ENCODE peak calls at places on chromosomes 3 and 15, in ten cellular contexts. R is sigmoid colon, T is GM12878, S is cardiac fibroblast, G is psoas muscle, Q is body of pancreas, A is A673, F is A549, E is heart right ventricle, W is choroid plexus epithelial cell. O is an unnamed sample.
A peak's percentile ranks its signal among the peaks of the same experiment; 100 is the strongest.

GRCh38 chr3:24829011-24829581 is 334.4 kb upstream of the THRB start:
- DNase-seq in T (no peak), S (no peak), W (peak; percentile 5), G (peak; percentile 47), E (peak; percentile 55), Q (peak; percentile 50), A (peak; percentile 15), R (peak; percentile 71), F (peak; percentile 31), O (peak; percentile 79)

GRCh38 chr3:44721231-44722102 is 8.0 kb upstream of the ZNF501 start:
- DNase-seq in T (no peak), S (peak; percentile 33), R (no peak), A (no peak), G (no peak), W (peak; percentile 24), Q (no peak), F (no peak), E (no peak), O (no peak)

GRCh38 chr15:80849308-80849707 is 70.1 kb downstream of the CEMIP start:
- DNase-seq in F (peak; percentile 55), W (peak; percentile 87), Q (peak; percentile 26), A (no peak), T (no peak), R (no peak), S (peak; percentile 87), G (peak; percentile 36), E (no peak), O (peak; percentile 75)

GRCh38 chr3:127833281-127834032 is 11.1 kb upstream of the MGLL start:
- DNase-seq in Q (no peak), T (no peak), G (no peak), E (no peak), R (no peak), F (no peak), S (peak; percentile 16), W (no peak), A (no peak), O (no peak)

GRCh38 chr15:95995375-95996168 is 334.9 kb upstream of the NR2F2 start:
- DNase-seq in G (no peak), F (no peak), A (no peak), T (no peak), Q (no peak), W (no peak), S (peak; percentile 45), R (no peak), E (no peak), O (no peak)

GRCh38 chr3:17065881-17066280 is 181.1 kb downstream of the PLCL2 start:
- DNase-seq in G (no peak), A (peak; percentile 41), R (no peak), W (peak; percentile 60), Q (no peak), S (no peak), F (no peak), E (no peak), T (no peak), O (no peak)

GRCh38 chr3:89180334-89180733 is 72.9 kb downstream of the EPHA3 start:
- DNase-seq in Q (no peak), A (no peak), F (no peak), T (no peak), W (peak; percentile 33), G (no peak), S (peak; percentile 5), E (no peak), R (no peak), O (no peak)

GRCh38 chr3:108818404-108818803 is 4.2 kb upstream of the TRAT1 start:
- DNase-seq in W (peak; percentile 30), S (peak; percentile 1), R (no peak), E (no peak), A (peak; percentile 75), G (no peak), Q (peak; percentile 40), F (no peak), T (no peak), O (peak; percentile 53)

GRCh38 chr3:10936686-10937085 is 55.9 kb upstream of the SLC6A1 start:
- DNase-seq in W (no peak), A (no peak), T (no peak), Q (no peak), E (no peak), G (no peak), S (no peak), R (no peak), F (no peak), O (no peak)

GRCh38 chr3:25257026-25257425 is 171.0 kb upstream of the RARB start:
- DNase-seq in W (peak; percentile 67), Q (no peak), S (peak; percentile 48), G (no peak), E (no peak), F (no peak), R (no peak), T (no peak), A (no peak), O (no peak)

GRCh38 chr15:31387101-31387482 is 60.5 kb downstream of the KLF13 start:
- DNase-seq in G (no peak), R (no peak), Q (no peak), F (no peak), E (no peak), T (no peak), S (no peak), A (no peak), W (no peak), O (no peak)

GRCh38 chr3:9195390-9195789 is 54.1 kb downstream of the SRGAP3 start:
- DNase-seq in S (no peak), W (no peak), F (no peak), G (no peak), Q (no peak), R (peak; percentile 26), E (no peak), A (no peak), T (no peak), O (no peak)

GRCh38 chr3:61060421-61060861 is 190.8 kb downstream of the FHIT start:
- DNase-seq in S (no peak), W (no peak), F (no peak), Q (no peak), E (no peak), R (no peak), G (no peak), A (no peak), T (no peak), O (no peak)

GRCh38 chr3:18389108-18389733 is 35.9 kb downstream of the SATB1 start:
- DNase-seq in T (no peak), G (no peak), Q (peak; percentile 5), A (peak; percentile 24), S (peak; percentile 44), R (no peak), E (no peak), F (no peak), W (peak; percentile 22), O (peak; percentile 38)
- TF ChIP-seq CTCF in T (peak; percentile 43), G (peak; percentile 58), Q (peak; percentile 45), A (peak; percentile 68), S (peak; percentile 53), R (no peak), E (peak; percentile 44), F (peak; percentile 74), W (peak; percentile 63), O (peak; percentile 31)

GRCh38 chr3:194009892-194010533 is 125.9 kb upstream of the HES1 start:
- DNase-seq in A (no peak), E (no peak), S (no peak), Q (peak; percentile 29), T (no peak), R (no peak), F (no peak), G (no peak), W (no peak), O (peak; percentile 34)

GRCh38 chr3:194009019-194009418 is 126.9 kb upstream of the HES1 start:
- DNase-seq in A (no peak), F (no peak), Q (no peak), G (no peak), W (no peak), E (no peak), T (no peak), S (no peak), R (no peak), O (no peak)

GRCh38 chr3:194003128-194004057 is 132.6 kb upstream of the HES1 start:
- DNase-seq in T (peak; percentile 11), E (peak; percentile 92), A (peak; percentile 91), Q (peak; percentile 87), F (peak; percentile 82), R (peak; percentile 95), G (peak; percentile 89), W (peak; percentile 98), S (peak; percentile 98), O (peak; percentile 93)

GRCh38 chr3:194007598-194008337 is 128.2 kb upstream of the HES1 start:
- DNase-seq in E (no peak), R (no peak), A (peak; percentile 73), G (no peak), S (no peak), T (no peak), F (no peak), W (no peak), Q (no peak), O (no peak)

GRCh38 chr3:194006102-194006501 is 129.8 kb upstream of the HES1 start:
- DNase-seq in E (no peak), R (no peak), A (peak; percentile 67), Q (no peak), T (no peak), S (no peak), F (no peak), G (no peak), W (peak; percentile 11), O (no peak)
- TF ChIP-seq CTCF in E (no peak), R (no peak), A (peak; percentile 9), Q (no peak), T (no peak), S (no peak), F (no peak), G (no peak), W (no peak), O (peak; percentile 22)

GRCh38 chr3:129016366-129016724 is 15.2 kb downstream of the EFCC1 start:
- DNase-seq in A (no peak), S (no peak), T (no peak), F (no peak), W (no peak), E (no peak), R (no peak), G (no peak), Q (no peak), O (peak; percentile 79)
- TF ChIP-seq CTCF in A (peak; percentile 8), S (no peak), T (peak; percentile 12), F (no peak), W (no peak), E (no peak), R (no peak), G (no peak), Q (no peak), O (peak; percentile 12)

GRCh38 chr15:89141885-89142284 is 53.6 kb downstream of the ABHD2 start:
- DNase-seq in E (no peak), F (no peak), W (no peak), G (no peak), Q (no peak), A (no peak), S (peak; percentile 27), T (no peak), R (no peak), O (no peak)

GRCh38 chr15:89140595-89140994 is 52.3 kb downstream of the ABHD2 start:
- DNase-seq in R (no peak), G (no peak), A (no peak), S (no peak), Q (no peak), T (no peak), E (no peak), F (no peak), W (no peak), O (no peak)

GRCh38 chr15:89137926-89138325 is 49.7 kb downstream of the ABHD2 start:
- DNase-seq in E (no peak), F (no peak), Q (no peak), G (no peak), R (no peak), T (no peak), S (no peak), W (no peak), A (no peak), O (no peak)

GRCh38 chr15:89138999-89139612 is 50.9 kb downstream of the ABHD2 start:
- DNase-seq in R (no peak), A (no peak), T (no peak), Q (no peak), F (no peak), G (no peak), W (no peak), S (peak; percentile 49), E (no peak), O (no peak)

GRCh38 chr15:89139613-89140499 is 51.6 kb downstream of the ABHD2 start:
- DNase-seq in E (no peak), T (no peak), R (no peak), F (no peak), Q (no peak), W (peak; percentile 42), S (no peak), A (peak; percentile 51), G (no peak), O (no peak)
- TF ChIP-seq CTCF in E (no peak), T (no peak), R (no peak), F (peak; percentile 19), Q (peak; percentile 19), W (peak; percentile 45), S (peak; percentile 11), A (peak; percentile 51), G (peak; percentile 12), O (no peak)

O was measured in Calu3.